ENCODE peak calls at places on chromosome 12, in seven cellular contexts. D is ACHN, L is COR-L47, X is AG20443, O is mesendoderm, Q is T-cell, Y is A549. A is an unnamed sample.

GRCh38 chr12:77777274-77777673 is 53.4 kb upstream of the NAV3 start:
- DNase-seq in D (no peak), L (no peak), X (no peak), O (no peak), Q (no peak), Y (no peak), A (no peak)

GRCh38 chr12:21340406-21340805 is 5.7 kb upstream of the SLCO1A2 start:
- DNase-seq in D (no peak), L (no peak), X (no peak), O (no peak), Q (no peak), Y (no peak), A (no peak)

GRCh38 chr12:27523305-27523641 is 733 bp upstream of the PPFIBP1 start:
- DNase-seq in D (no peak), L (no peak), X (no peak), O (peak), Q (no peak), Y (no peak), A (no peak)

GRCh38 chr12:79634957-79635471 is 55.8 kb downstream of the PAWR start:
- DNase-seq in D (no peak), L (no peak), X (peak), O (peak), Q (no peak), Y (no peak), A (no peak)

GRCh38 chr12:48454675-48455074 is 17.7 kb upstream of the ANP32D start:
- DNase-seq in D (peak), L (no peak), X (peak), O (peak), Q (no peak), Y (peak), A (no peak)

GRCh38 chr12:108597559-108598471 is at the start of gene TMEM119:
- DNase-seq in D (no peak), L (no peak), X (peak), O (no peak), Q (no peak), Y (no peak), A (no peak)

GRCh38 chr12:32087301-32087700 is 19.3 kb upstream of the BICD1 start:
- DNase-seq in D (no peak), L (no peak), X (no peak), O (no peak), Q (no peak), Y (no peak), A (no peak)

GRCh38 chr12:113235976-113236375 is 14.7 kb downstream of the TPCN1 start:
- DNase-seq in D (no peak), L (no peak), X (no peak), O (no peak), Q (no peak), Y (no peak), A (no peak)

GRCh38 chr12:98939350-98939749 is 294.3 kb downstream of the APAF1 start:
- DNase-seq in D (peak), L (no peak), X (peak), O (peak), Q (no peak), Y (peak), A (no peak)

GRCh38 chr12:5963515-5963914 is 18.5 kb upstream of the ANO2 start:
- DNase-seq in D (no peak), L (no peak), X (no peak), O (no peak), Q (no peak), Y (no peak), A (no peak)

GRCh38 chr12:96218989-96219678 is 25.0 kb downstream of the ELK3 start:
- DNase-seq in D (peak), L (no peak), X (no peak), O (no peak), Q (no peak), Y (peak), A (no peak)

GRCh38 chr12:13790317-13790716 is 191.1 kb downstream of the GRIN2B start:
- DNase-seq in D (no peak), L (no peak), X (no peak), O (no peak), Q (no peak), Y (no peak), A (no peak)

GRCh38 chr12:62724947-62725447 is 210.0 kb downstream of the PPM1H start:
- DNase-seq in D (peak), L (no peak), X (peak), O (peak), Q (no peak), Y (peak), A (no peak)

GRCh38 chr12:88639361-88639760 is 59.1 kb upstream of the KITLG start:
- DNase-seq in D (no peak), L (no peak), X (no peak), O (no peak), Q (no peak), Y (no peak), A (no peak)

GRCh38 chr12:132161796-132162507 is 17.7 kb downstream of the NOC4L start:
- DNase-seq in D (no peak), L (no peak), X (no peak), O (no peak), Q (no peak), Y (no peak), A (no peak)

GRCh38 chr12:46517579-46517962 is 145.0 kb upstream of the SLC38A2 start:
- DNase-seq in D (no peak), L (no peak), X (no peak), O (peak), Q (no peak), Y (no peak), A (no peak)

GRCh38 chr12:105204916-105205315 is 31.1 kb downstream of the APPL2 start:
- DNase-seq in D (no peak), L (no peak), X (peak), O (no peak), Q (no peak), Y (no peak), A (no peak)

GRCh38 chr12:96034631-96035282 is 630 bp downstream of the LTA4H start:
- DNase-seq in D (peak), L (peak), X (peak), O (peak), Q (no peak), Y (no peak), A (no peak)

GRCh38 chr12:92259852-92260251 is 114.2 kb upstream of the BTG1 start:
- DNase-seq in D (no peak), L (no peak), X (no peak), O (no peak), Q (no peak), Y (no peak), A (no peak)

GRCh38 chr12:12017798-12018197 is 52.9 kb upstream of the BCL2L14 start:
- DNase-seq in D (no peak), L (no peak), X (no peak), O (peak), Q (no peak), Y (no peak), A (no peak)

A was measured in effector memory CD4-positive, alpha-beta T cell.